ENCODE peak calls at places on chromosomes 3 and 15, in seven cellular contexts. U, P, G, Y, D, C and B are unnamed samples.

GRCh38 chr3:193556841-193557240 is 2.1 kb upstream of the ATP13A4 start:
- DNase-seq in D (no peak), Y (no peak), G (no peak), U (no peak), C (no peak), P (no peak), B (no peak)

GRCh38 chr3:44923634-44924033 is 49.2 kb downstream of the TGM4 start:
- DNase-seq in U (no peak), C (no peak), P (no peak), Y (no peak), D (no peak), G (no peak), B (no peak)

GRCh38 chr3:47421741-47422649 is 41.2 kb downstream of the PTPN23 start:
- DNase-seq in D (peak; percentile 87), P (peak; percentile 56), C (peak; percentile 45), U (peak; percentile 21), Y (no peak), G (no peak), B (no peak)

GRCh38 chr3:127406309-127407025 is 118.6 kb upstream of the PRR20G start:
- DNase-seq in Y (no peak), D (peak; percentile 55), G (no peak), U (peak; percentile 8), C (peak; percentile 52), P (no peak), B (no peak)

GRCh38 chr3:151086484-151087456 is 1.3 kb downstream of the MED12L start:
- DNase-seq in U (peak; percentile 55), G (peak; percentile 44), Y (peak; percentile 28), C (peak; percentile 85), D (peak; percentile 94), P (peak; percentile 88), B (peak; percentile 31)

GRCh38 chr15:77037475-77038209 is 33.3 kb downstream of the TSPAN3 start:
- DNase-seq in G (no peak), U (peak; percentile 0), D (peak; percentile 78), P (peak; percentile 24), C (no peak), Y (no peak), B (no peak)

GRCh38 chr15:35827156-35827555 is 281.2 kb upstream of the DPH6 start:
- DNase-seq in U (no peak), D (no peak), C (no peak), G (no peak), Y (no peak), P (no peak), B (no peak)

GRCh38 chr3:16945330-16945729 is 60.6 kb downstream of the PLCL2 start:
- DNase-seq in D (no peak), P (no peak), C (no peak), U (no peak), G (no peak), Y (no peak), B (no peak)

GRCh38 chr3:124881976-124882697 is 5.0 kb downstream of the ITGB5 start:
- DNase-seq in D (no peak), Y (no peak), P (no peak), U (no peak), C (no peak), G (no peak), B (no peak)

GRCh38 chr3:12284591-12284990 is 4.3 kb upstream of the PPARG start:
- DNase-seq in U (no peak), Y (no peak), C (no peak), D (no peak), P (no peak), G (no peak), B (no peak)

GRCh38 chr15:53307952-53308624 is 451.4 kb downstream of the WDR72 start:
- DNase-seq in P (no peak), D (no peak), G (no peak), U (no peak), Y (no peak), C (no peak), B (no peak)

GRCh38 chr3:184737641-184738518 is 26.0 kb upstream of the MAGEF1 start:
- DNase-seq in D (peak; percentile 90), U (no peak), P (no peak), G (no peak), Y (no peak), C (no peak), B (no peak)

GRCh38 chr15:88604381-88604951 is 16.7 kb upstream of the AEN start:
- DNase-seq in Y (no peak), P (no peak), D (peak; percentile 96), U (no peak), C (no peak), G (no peak), B (no peak)

GRCh38 chr3:30332196-30333021 is 274.0 kb upstream of the TGFBR2 start:
- DNase-seq in C (no peak), Y (no peak), P (no peak), U (no peak), G (no peak), D (no peak), B (no peak)

GRCh38 chr3:115616461-115616860 is 6.8 kb upstream of the GAP43 start:
- DNase-seq in U (peak; percentile 6), D (no peak), C (peak; percentile 43), P (no peak), Y (no peak), G (no peak), B (no peak)

GRCh38 chr15:88650556-88650955 is 11.7 kb downstream of the ISG20 start:
- DNase-seq in P (no peak), Y (no peak), C (no peak), U (no peak), G (no peak), D (no peak), B (no peak)

GRCh38 chr3:94226058-94226457 is 163.2 kb downstream of the NSUN3 start:
- DNase-seq in C (no peak), G (no peak), Y (no peak), U (no peak), P (no peak), D (no peak), B (no peak)

GRCh38 chr3:14452676-14453367 is 50.4 kb downstream of the SLC6A6 start:
- DNase-seq in P (no peak), U (no peak), Y (peak; percentile 57), G (no peak), D (peak; percentile 97), C (no peak), B (no peak)

GRCh38 chr3:32238027-32238815 is at the start of gene CMTM8:
- DNase-seq in D (no peak), C (peak; percentile 69), U (peak; percentile 56), Y (no peak), G (peak; percentile 61), P (peak; percentile 84), B (peak; percentile 28)

GRCh38 chr3:184986490-184986889 is 166.4 kb downstream of the C3orf70 start:
- DNase-seq in G (no peak), Y (no peak), C (no peak), D (no peak), P (no peak), U (no peak), B (no peak)

GRCh38 chr3:52185311-52185710 is 12.6 kb upstream of the ALAS1 start:
- DNase-seq in P (no peak), U (no peak), Y (no peak), C (no peak), D (no peak), G (no peak), B (no peak)

GRCh38 chr3:76872999-76873398 is 166.9 kb upstream of the ROBO2 start:
- DNase-seq in C (no peak), Y (no peak), G (no peak), P (no peak), D (no peak), U (no peak), B (no peak)

GRCh38 chr15:71219101-71219500 is 103.8 kb downstream of the THSD4 start:
- DNase-seq in D (no peak), Y (no peak), C (no peak), P (no peak), G (no peak), U (no peak), B (no peak)

GRCh38 chr3:177528306-177529070 is 331.2 kb upstream of the TBL1XR1 start:
- DNase-seq in G (no peak), P (no peak), U (no peak), Y (no peak), C (no peak), D (no peak), B (no peak)

GRCh38 chr3:185988080-185988815 is 50.4 kb upstream of the TRA2B start:
- DNase-seq in G (no peak), C (no peak), P (no peak), Y (no peak), D (no peak), U (no peak), B (no peak)

GRCh38 chr15:83698294-83698693 is 44.4 kb downstream of the ADAMTSL3 start:
- DNase-seq in Y (no peak), C (no peak), U (no peak), D (no peak), G (no peak), P (no peak), B (no peak)

GRCh38 chr3:126450219-126450618 is 25.5 kb downstream of the ZXDC start:
- DNase-seq in U (no peak), C (no peak), P (no peak), G (no peak), Y (no peak), D (peak; percentile 55), B (no peak)

GRCh38 chr15:73727330-73728018 is 25.7 kb downstream of the INSYN1 start:
- DNase-seq in C (no peak), P (no peak), U (no peak), G (no peak), Y (no peak), D (no peak), B (no peak)